ENCODE peak calls at places on chromosomes 13 and 19, in seven cellular contexts. One of them, this sample, is unnamed.

GRCh38 chr13:21225841-21226581 is 49.6 kb downstream of the MRPL57 start:
- DNase-seq in AG09309: no peak
- DNase-seq in neural crest cell: no peak
- DNase-seq in stimulated activated CD8-positive, alpha-beta memory T cell treated with anti-CD3 and anti-CD28 coated beads, Interleukin-7, amount 100 ng/mL, for 48 hours: no peak
- DNase-seq in aorta: no peak
- DNase-seq in NCI-H1092: no peak
- DNase-seq in amniotic stem cell: no peak
- DNase-seq in this sample: no peak

GRCh38 chr13:26423634-26424033 is 133.8 kb upstream of the WASF3 start:
- DNase-seq in AG09309: no peak
- DNase-seq in neural crest cell: no peak
- DNase-seq in stimulated activated CD8-positive, alpha-beta memory T cell treated with anti-CD3 and anti-CD28 coated beads, Interleukin-7, amount 100 ng/mL, for 48 hours: no peak
- DNase-seq in aorta: peak; percentile 61
- DNase-seq in NCI-H1092: no peak
- DNase-seq in amniotic stem cell: no peak
- DNase-seq in this sample: no peak

GRCh38 chr13:69947577-69947976 is 160.0 kb upstream of the ATXN8OS start:
- DNase-seq in AG09309: no peak
- DNase-seq in neural crest cell: no peak
- DNase-seq in stimulated activated CD8-positive, alpha-beta memory T cell treated with anti-CD3 and anti-CD28 coated beads, Interleukin-7, amount 100 ng/mL, for 48 hours: no peak
- DNase-seq in aorta: no peak
- DNase-seq in NCI-H1092: no peak
- DNase-seq in amniotic stem cell: no peak
- DNase-seq in this sample: no peak

GRCh38 chr19:56838930-56839664 is 1.4 kb downstream of the PEG3 start:
- DNase-seq in AG09309: no peak
- DNase-seq in neural crest cell: no peak
- DNase-seq in stimulated activated CD8-positive, alpha-beta memory T cell treated with anti-CD3 and anti-CD28 coated beads, Interleukin-7, amount 100 ng/mL, for 48 hours: no peak
- DNase-seq in aorta: peak; percentile 98
- DNase-seq in NCI-H1092: no peak
- DNase-seq in amniotic stem cell: no peak
- DNase-seq in this sample: peak; percentile 40

GRCh38 chr13:49933511-49933910 is 2.6 kb downstream of the SPRYD7 start:
- DNase-seq in AG09309: no peak
- DNase-seq in neural crest cell: no peak
- DNase-seq in stimulated activated CD8-positive, alpha-beta memory T cell treated with anti-CD3 and anti-CD28 coated beads, Interleukin-7, amount 100 ng/mL, for 48 hours: no peak
- DNase-seq in aorta: no peak
- DNase-seq in NCI-H1092: no peak
- DNase-seq in amniotic stem cell: no peak
- DNase-seq in this sample: no peak

GRCh38 chr13:102571075-102571474 is 25.7 kb upstream of the TPP2 start:
- DNase-seq in AG09309: no peak
- DNase-seq in neural crest cell: no peak
- DNase-seq in stimulated activated CD8-positive, alpha-beta memory T cell treated with anti-CD3 and anti-CD28 coated beads, Interleukin-7, amount 100 ng/mL, for 48 hours: no peak
- DNase-seq in aorta: no peak
- DNase-seq in NCI-H1092: no peak
- DNase-seq in amniotic stem cell: no peak
- DNase-seq in this sample: no peak

GRCh38 chr19:5665781-5666513 is 14.4 kb downstream of the MICOS13 start:
- DNase-seq in AG09309: peak; percentile 28
- DNase-seq in neural crest cell: no peak
- DNase-seq in stimulated activated CD8-positive, alpha-beta memory T cell treated with anti-CD3 and anti-CD28 coated beads, Interleukin-7, amount 100 ng/mL, for 48 hours: no peak
- DNase-seq in aorta: no peak
- DNase-seq in NCI-H1092: no peak
- DNase-seq in amniotic stem cell: peak; percentile 29
- DNase-seq in this sample: no peak

GRCh38 chr13:33789067-33789606 is 28.8 kb upstream of the RFC3 start:
- DNase-seq in AG09309: no peak
- DNase-seq in neural crest cell: no peak
- DNase-seq in stimulated activated CD8-positive, alpha-beta memory T cell treated with anti-CD3 and anti-CD28 coated beads, Interleukin-7, amount 100 ng/mL, for 48 hours: no peak
- DNase-seq in aorta: no peak
- DNase-seq in NCI-H1092: no peak
- DNase-seq in amniotic stem cell: no peak
- DNase-seq in this sample: no peak

GRCh38 chr19:2171349-2172145 is 7.8 kb downstream of the DOT1L start:
- DNase-seq in AG09309: no peak
- DNase-seq in neural crest cell: no peak
- DNase-seq in stimulated activated CD8-positive, alpha-beta memory T cell treated with anti-CD3 and anti-CD28 coated beads, Interleukin-7, amount 100 ng/mL, for 48 hours: peak; percentile 84
- DNase-seq in aorta: no peak
- DNase-seq in NCI-H1092: no peak
- DNase-seq in amniotic stem cell: no peak
- DNase-seq in this sample: no peak

GRCh38 chr13:33251131-33251629 is 34.4 kb downstream of the STARD13 start:
- DNase-seq in AG09309: peak; percentile 80
- DNase-seq in neural crest cell: no peak
- DNase-seq in stimulated activated CD8-positive, alpha-beta memory T cell treated with anti-CD3 and anti-CD28 coated beads, Interleukin-7, amount 100 ng/mL, for 48 hours: no peak
- DNase-seq in aorta: peak; percentile 48
- DNase-seq in NCI-H1092: no peak
- DNase-seq in amniotic stem cell: peak; percentile 78
- DNase-seq in this sample: peak; percentile 91

GRCh38 chr13:51624207-51624606 is 39.9 kb downstream of the WDFY2 start:
- DNase-seq in AG09309: no peak
- DNase-seq in neural crest cell: no peak
- DNase-seq in stimulated activated CD8-positive, alpha-beta memory T cell treated with anti-CD3 and anti-CD28 coated beads, Interleukin-7, amount 100 ng/mL, for 48 hours: no peak
- DNase-seq in aorta: no peak
- DNase-seq in NCI-H1092: no peak
- DNase-seq in amniotic stem cell: no peak
- DNase-seq in this sample: no peak

GRCh38 chr19:49853852-49854849 is 3.2 kb downstream of the PTOV1 start:
- DNase-seq in AG09309: no peak
- DNase-seq in neural crest cell: no peak
- DNase-seq in stimulated activated CD8-positive, alpha-beta memory T cell treated with anti-CD3 and anti-CD28 coated beads, Interleukin-7, amount 100 ng/mL, for 48 hours: no peak
- DNase-seq in aorta: no peak
- DNase-seq in NCI-H1092: no peak
- DNase-seq in amniotic stem cell: no peak
- DNase-seq in this sample: no peak

GRCh38 chr13:59176775-59177174 is 987.0 kb downstream of the DIAPH3 start:
- DNase-seq in AG09309: no peak
- DNase-seq in neural crest cell: no peak
- DNase-seq in stimulated activated CD8-positive, alpha-beta memory T cell treated with anti-CD3 and anti-CD28 coated beads, Interleukin-7, amount 100 ng/mL, for 48 hours: no peak
- DNase-seq in aorta: no peak
- DNase-seq in NCI-H1092: no peak
- DNase-seq in amniotic stem cell: no peak
- DNase-seq in this sample: no peak

GRCh38 chr19:15589760-15590451 is 25.1 kb upstream of the CYP4F8 start:
- DNase-seq in AG09309: no peak
- DNase-seq in neural crest cell: no peak
- DNase-seq in stimulated activated CD8-positive, alpha-beta memory T cell treated with anti-CD3 and anti-CD28 coated beads, Interleukin-7, amount 100 ng/mL, for 48 hours: no peak
- DNase-seq in aorta: no peak
- DNase-seq in NCI-H1092: no peak
- DNase-seq in amniotic stem cell: no peak
- DNase-seq in this sample: no peak

GRCh38 chr19:1087813-1088418 is 7.3 kb downstream of the POLR2E start:
- DNase-seq in AG09309: no peak
- DNase-seq in neural crest cell: no peak
- DNase-seq in stimulated activated CD8-positive, alpha-beta memory T cell treated with anti-CD3 and anti-CD28 coated beads, Interleukin-7, amount 100 ng/mL, for 48 hours: no peak
- DNase-seq in aorta: peak; percentile 87
- DNase-seq in NCI-H1092: no peak
- DNase-seq in amniotic stem cell: no peak
- DNase-seq in this sample: no peak

GRCh38 chr19:8571006-8571411 is 6.2 kb downstream of the MYO1F start:
- DNase-seq in AG09309: no peak
- DNase-seq in neural crest cell: no peak
- DNase-seq in stimulated activated CD8-positive, alpha-beta memory T cell treated with anti-CD3 and anti-CD28 coated beads, Interleukin-7, amount 100 ng/mL, for 48 hours: no peak
- DNase-seq in aorta: peak; percentile 74
- DNase-seq in NCI-H1092: no peak
- DNase-seq in amniotic stem cell: peak; percentile 28
- DNase-seq in this sample: no peak

GRCh38 chr13:99421271-99421670 is 80.0 kb upstream of the TM9SF2 start:
- DNase-seq in AG09309: no peak
- DNase-seq in neural crest cell: no peak
- DNase-seq in stimulated activated CD8-positive, alpha-beta memory T cell treated with anti-CD3 and anti-CD28 coated beads, Interleukin-7, amount 100 ng/mL, for 48 hours: no peak
- DNase-seq in aorta: no peak
- DNase-seq in NCI-H1092: no peak
- DNase-seq in amniotic stem cell: no peak
- DNase-seq in this sample: no peak

GRCh38 chr19:42092350-42092749 is 16.4 kb downstream of the ZNF574 start:
- DNase-seq in AG09309: no peak
- DNase-seq in neural crest cell: no peak
- DNase-seq in stimulated activated CD8-positive, alpha-beta memory T cell treated with anti-CD3 and anti-CD28 coated beads, Interleukin-7, amount 100 ng/mL, for 48 hours: no peak
- DNase-seq in aorta: no peak
- DNase-seq in NCI-H1092: peak; percentile 31
- DNase-seq in amniotic stem cell: no peak
- DNase-seq in this sample: no peak

GRCh38 chr13:37175996-37176395 is 70.5 kb upstream of the CSNK1A1L start:
- DNase-seq in AG09309: peak; percentile 95
- DNase-seq in neural crest cell: no peak
- DNase-seq in stimulated activated CD8-positive, alpha-beta memory T cell treated with anti-CD3 and anti-CD28 coated beads, Interleukin-7, amount 100 ng/mL, for 48 hours: no peak
- DNase-seq in aorta: no peak
- DNase-seq in NCI-H1092: no peak
- DNase-seq in amniotic stem cell: no peak
- DNase-seq in this sample: peak; percentile 65

GRCh38 chr19:43780706-43781525 is at the start of gene KCNN4:
- DNase-seq in AG09309: peak; percentile 39
- DNase-seq in neural crest cell: no peak
- DNase-seq in stimulated activated CD8-positive, alpha-beta memory T cell treated with anti-CD3 and anti-CD28 coated beads, Interleukin-7, amount 100 ng/mL, for 48 hours: peak; percentile 82
- DNase-seq in aorta: peak; percentile 55
- DNase-seq in NCI-H1092: no peak
- DNase-seq in amniotic stem cell: no peak
- DNase-seq in this sample: no peak

GRCh38 chr13:113589961-113590339 is 5.4 kb downstream of the TFDP1 start:
- DNase-seq in AG09309: no peak
- DNase-seq in neural crest cell: no peak
- DNase-seq in stimulated activated CD8-positive, alpha-beta memory T cell treated with anti-CD3 and anti-CD28 coated beads, Interleukin-7, amount 100 ng/mL, for 48 hours: no peak
- DNase-seq in aorta: no peak
- DNase-seq in NCI-H1092: no peak
- DNase-seq in amniotic stem cell: no peak
- DNase-seq in this sample: no peak

GRCh38 chr19:38596057-38596981 is 21.4 kb downstream of the MAP4K1 start:
- DNase-seq in AG09309: no peak
- DNase-seq in neural crest cell: peak; percentile 65
- DNase-seq in stimulated activated CD8-positive, alpha-beta memory T cell treated with anti-CD3 and anti-CD28 coated beads, Interleukin-7, amount 100 ng/mL, for 48 hours: no peak
- DNase-seq in aorta: no peak
- DNase-seq in NCI-H1092: no peak
- DNase-seq in amniotic stem cell: no peak
- DNase-seq in this sample: no peak

GRCh38 chr13:72590091-72590490 is 137.3 kb downstream of the MZT1 start:
- DNase-seq in AG09309: no peak
- DNase-seq in neural crest cell: no peak
- DNase-seq in stimulated activated CD8-positive, alpha-beta memory T cell treated with anti-CD3 and anti-CD28 coated beads, Interleukin-7, amount 100 ng/mL, for 48 hours: no peak
- DNase-seq in aorta: no peak
- DNase-seq in NCI-H1092: no peak
- DNase-seq in amniotic stem cell: no peak
- DNase-seq in this sample: no peak

GRCh38 chr13:101139076-101139475 is 277.2 kb downstream of the NALCN start:
- DNase-seq in AG09309: no peak
- DNase-seq in neural crest cell: no peak
- DNase-seq in stimulated activated CD8-positive, alpha-beta memory T cell treated with anti-CD3 and anti-CD28 coated beads, Interleukin-7, amount 100 ng/mL, for 48 hours: no peak
- DNase-seq in aorta: no peak
- DNase-seq in NCI-H1092: no peak
- DNase-seq in amniotic stem cell: no peak
- DNase-seq in this sample: no peak

GRCh38 chr19:32224371-32225244 is 120.8 kb upstream of the ZNF507 start:
- DNase-seq in AG09309: no peak
- DNase-seq in neural crest cell: peak; percentile 76
- DNase-seq in stimulated activated CD8-positive, alpha-beta memory T cell treated with anti-CD3 and anti-CD28 coated beads, Interleukin-7, amount 100 ng/mL, for 48 hours: peak; percentile 12
- DNase-seq in aorta: peak; percentile 58
- DNase-seq in NCI-H1092: no peak
- DNase-seq in amniotic stem cell: no peak
- DNase-seq in this sample: no peak

GRCh38 chr13:72891423-72891822 is 109.5 kb downstream of the PIBF1 start:
- DNase-seq in AG09309: no peak
- DNase-seq in neural crest cell: no peak
- DNase-seq in stimulated activated CD8-positive, alpha-beta memory T cell treated with anti-CD3 and anti-CD28 coated beads, Interleukin-7, amount 100 ng/mL, for 48 hours: no peak
- DNase-seq in aorta: no peak
- DNase-seq in NCI-H1092: no peak
- DNase-seq in amniotic stem cell: no peak
- DNase-seq in this sample: no peak

GRCh38 chr19:57280913-57281425 is 684 bp downstream of the ZNF460 start:
- DNase-seq in AG09309: no peak
- DNase-seq in neural crest cell: no peak
- DNase-seq in stimulated activated CD8-positive, alpha-beta memory T cell treated with anti-CD3 and anti-CD28 coated beads, Interleukin-7, amount 100 ng/mL, for 48 hours: no peak
- DNase-seq in aorta: no peak
- DNase-seq in NCI-H1092: peak; percentile 2
- DNase-seq in amniotic stem cell: no peak
- DNase-seq in this sample: no peak

GRCh38 chr19:55226788-55227187 is 1.8 kb downstream of the TMEM86B start:
- DNase-seq in AG09309: no peak
- DNase-seq in neural crest cell: no peak
- DNase-seq in stimulated activated CD8-positive, alpha-beta memory T cell treated with anti-CD3 and anti-CD28 coated beads, Interleukin-7, amount 100 ng/mL, for 48 hours: no peak
- DNase-seq in aorta: peak; percentile 25
- DNase-seq in NCI-H1092: no peak
- DNase-seq in amniotic stem cell: no peak
- DNase-seq in this sample: no peak

GRCh38 chr13:50129923-50130685 is 114.9 kb downstream of the KCNRG start:
- DNase-seq in AG09309: no peak
- DNase-seq in neural crest cell: peak; percentile 28
- DNase-seq in stimulated activated CD8-positive, alpha-beta memory T cell treated with anti-CD3 and anti-CD28 coated beads, Interleukin-7, amount 100 ng/mL, for 48 hours: no peak
- DNase-seq in aorta: peak; percentile 70
- DNase-seq in NCI-H1092: no peak
- DNase-seq in amniotic stem cell: no peak
- DNase-seq in this sample: no peak

GRCh38 chr13:43725460-43725859 is 61.3 kb downstream of the ENOX1 start:
- DNase-seq in AG09309: no peak
- DNase-seq in neural crest cell: no peak
- DNase-seq in stimulated activated CD8-positive, alpha-beta memory T cell treated with anti-CD3 and anti-CD28 coated beads, Interleukin-7, amount 100 ng/mL, for 48 hours: no peak
- DNase-seq in aorta: no peak
- DNase-seq in NCI-H1092: no peak
- DNase-seq in amniotic stem cell: no peak
- DNase-seq in this sample: no peak

GRCh38 chr13:95354680-95355487 is 53.6 kb upstream of the ABCC4 start:
- DNase-seq in AG09309: no peak
- DNase-seq in neural crest cell: no peak
- DNase-seq in stimulated activated CD8-positive, alpha-beta memory T cell treated with anti-CD3 and anti-CD28 coated beads, Interleukin-7, amount 100 ng/mL, for 48 hours: no peak
- DNase-seq in aorta: no peak
- DNase-seq in NCI-H1092: no peak
- DNase-seq in amniotic stem cell: no peak
- DNase-seq in this sample: no peak

GRCh38 chr13:54836273-54836672 is 1807.7 kb downstream of the OLFM4 start:
- DNase-seq in AG09309: no peak
- DNase-seq in neural crest cell: no peak
- DNase-seq in stimulated activated CD8-positive, alpha-beta memory T cell treated with anti-CD3 and anti-CD28 coated beads, Interleukin-7, amount 100 ng/mL, for 48 hours: no peak
- DNase-seq in aorta: no peak
- DNase-seq in NCI-H1092: no peak
- DNase-seq in amniotic stem cell: no peak
- DNase-seq in this sample: no peak